ENCODE peak calls at places on chromosomes 16 and 17, in five cellular contexts. One of them, this sample, is unnamed. For H3K4me1, the result is how much of the 10 kb centered on the place peaks cover.

GRCh38 chr17:68403122-68403521 is 54.2 kb downstream of the WIPI1 start:
- DNase-seq in tibial nerve: no peak
- DNase-seq in transverse colon: no peak
- DNase-seq in K562: no peak
- DNase-seq in right lobe of liver: no peak
- DNase-seq in this sample: no peak

GRCh38 chr17:55845385-55845784 is 94.5 kb downstream of the PCTP start:
- DNase-seq in tibial nerve: peak
- DNase-seq in transverse colon: peak
- DNase-seq in K562: no peak
- DNase-seq in right lobe of liver: peak
- DNase-seq in this sample: peak

GRCh38 chr16:68645494-68646388 is 631 bp downstream of the CDH3 start:
- DNase-seq in tibial nerve: no peak
- DNase-seq in transverse colon: no peak
- DNase-seq in K562: no peak
- DNase-seq in right lobe of liver: no peak
- DNase-seq in this sample: peak

GRCh38 chr17:31907342-31907975 is 6.0 kb upstream of the UTP6 start:
- DNase-seq in tibial nerve: peak
- DNase-seq in transverse colon: peak
- DNase-seq in K562: no peak
- DNase-seq in right lobe of liver: no peak
- DNase-seq in this sample: peak

GRCh38 chr16:66473654-66474519 is 46.8 kb downstream of the BEAN1 start:
- DNase-seq in tibial nerve: no peak
- DNase-seq in transverse colon: no peak
- DNase-seq in K562: no peak
- DNase-seq in right lobe of liver: no peak
- DNase-seq in this sample: no peak

GRCh38 chr17:6163632-6164319 is 93.6 kb downstream of the WSCD1 start:
- DNase-seq in tibial nerve: no peak
- DNase-seq in transverse colon: no peak
- DNase-seq in K562: no peak
- DNase-seq in right lobe of liver: no peak
- DNase-seq in this sample: no peak

GRCh38 chr16:88977028-88977844 is at the start of gene CBFA2T3:
- DNase-seq in tibial nerve: peak
- DNase-seq in transverse colon: peak
- DNase-seq in K562: peak
- DNase-seq in right lobe of liver: peak
- DNase-seq in this sample: peak

GRCh38 chr16:861446-861845 is 60.9 kb upstream of the GNG13 start:
- DNase-seq in tibial nerve: no peak
- DNase-seq in transverse colon: no peak
- DNase-seq in K562: no peak
- DNase-seq in right lobe of liver: no peak
- DNase-seq in this sample: no peak

GRCh38 chr17:21291357-21291756 is 6.8 kb downstream of the MAP2K3 start:
- DNase-seq in tibial nerve: no peak
- DNase-seq in transverse colon: no peak
- DNase-seq in K562: no peak
- DNase-seq in right lobe of liver: no peak
- DNase-seq in this sample: no peak
- H3K4me1 ChIP-seq in tibial nerve: half or more
- H3K4me1 ChIP-seq in transverse colon: under half
- H3K4me1 ChIP-seq in K562: under half
- H3K4me1 ChIP-seq in right lobe of liver: under half
- H3K4me1 ChIP-seq in this sample: half or more

GRCh38 chr16:27838536-27839175 is 224.9 kb downstream of the GSG1L start:
- DNase-seq in tibial nerve: no peak
- DNase-seq in transverse colon: no peak
- DNase-seq in K562: no peak
- DNase-seq in right lobe of liver: no peak
- DNase-seq in this sample: no peak

GRCh38 chr16:27841911-27842310 is 221.6 kb downstream of the GSG1L start:
- DNase-seq in tibial nerve: no peak
- DNase-seq in transverse colon: no peak
- DNase-seq in K562: no peak
- DNase-seq in right lobe of liver: no peak
- DNase-seq in this sample: no peak

GRCh38 chr16:27841061-27841801 is 222.3 kb downstream of the GSG1L start:
- DNase-seq in tibial nerve: no peak
- DNase-seq in transverse colon: no peak
- DNase-seq in K562: no peak
- DNase-seq in right lobe of liver: no peak
- DNase-seq in this sample: no peak

GRCh38 chr16:27839419-27839818 is 224.1 kb downstream of the GSG1L start:
- DNase-seq in tibial nerve: no peak
- DNase-seq in transverse colon: no peak
- DNase-seq in K562: peak
- DNase-seq in right lobe of liver: no peak
- DNase-seq in this sample: no peak

GRCh38 chr16:27840311-27841060 is 223.0 kb downstream of the GSG1L start:
- DNase-seq in tibial nerve: no peak
- DNase-seq in transverse colon: no peak
- DNase-seq in K562: no peak
- DNase-seq in right lobe of liver: no peak
- DNase-seq in this sample: no peak
- TF ChIP-seq CTCF in tibial nerve: no peak
- TF ChIP-seq CTCF in transverse colon: no peak
- TF ChIP-seq CTCF in K562: no peak
- TF ChIP-seq CTCF in right lobe of liver: no peak
- TF ChIP-seq CTCF in this sample: no peak

GRCh38 chr17:1716076-1716911 is 6.1 kb upstream of the TLCD2 start:
- DNase-seq in tibial nerve: peak
- DNase-seq in transverse colon: peak
- DNase-seq in K562: peak
- DNase-seq in right lobe of liver: peak
- DNase-seq in this sample: peak

GRCh38 chr17:1715803-1716075 is 5.6 kb upstream of the TLCD2 start:
- DNase-seq in tibial nerve: no peak
- DNase-seq in transverse colon: no peak
- DNase-seq in K562: no peak
- DNase-seq in right lobe of liver: no peak
- DNase-seq in this sample: no peak

GRCh38 chr17:1718362-1719165 is 5.9 kb upstream of the WDR81 start:
- DNase-seq in tibial nerve: no peak
- DNase-seq in transverse colon: no peak
- DNase-seq in K562: no peak
- DNase-seq in right lobe of liver: no peak
- DNase-seq in this sample: no peak

GRCh38 chr17:1714980-1715802 is 5.0 kb upstream of the TLCD2 start:
- DNase-seq in tibial nerve: peak
- DNase-seq in transverse colon: peak
- DNase-seq in K562: peak
- DNase-seq in right lobe of liver: peak
- DNase-seq in this sample: peak

GRCh38 chr17:1716912-1717695 is 6.9 kb upstream of the TLCD2 start:
- DNase-seq in tibial nerve: peak
- DNase-seq in transverse colon: peak
- DNase-seq in K562: peak
- DNase-seq in right lobe of liver: peak
- DNase-seq in this sample: peak
- TF ChIP-seq POLR2A in tibial nerve: peak
- TF ChIP-seq POLR2A in transverse colon: peak
- TF ChIP-seq POLR2A in K562: peak
- TF ChIP-seq POLR2A in right lobe of liver: peak
- TF ChIP-seq POLR2A in this sample: peak

DNA sequence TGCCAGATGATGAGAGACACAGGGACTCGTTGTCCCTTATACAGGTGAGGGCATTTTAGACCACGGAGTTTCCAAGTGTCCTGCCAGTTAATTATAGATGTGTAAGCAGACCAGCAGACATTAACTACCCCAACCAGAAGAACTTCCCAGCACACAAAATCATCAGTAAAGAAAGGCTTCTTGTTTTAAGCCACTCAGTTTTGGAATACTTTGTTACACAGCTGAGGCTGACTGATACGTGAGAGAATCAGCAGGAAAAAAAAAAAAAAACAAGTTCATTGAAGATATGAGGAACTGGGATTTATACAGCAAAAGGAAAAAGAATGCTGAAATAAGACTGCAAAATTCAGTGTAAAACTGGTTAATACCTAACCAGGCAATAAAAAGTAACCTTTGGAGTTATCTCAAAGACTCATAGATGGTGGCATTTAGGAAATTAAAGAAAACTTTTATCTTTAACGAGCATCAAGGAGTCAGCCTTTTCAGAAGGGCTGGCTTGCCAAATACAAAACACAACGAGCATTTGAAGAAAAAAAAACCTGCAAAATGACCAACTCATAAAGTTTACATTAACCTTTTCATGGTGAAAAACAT is 28.1 kb downstream of the TMEM238L start:
- DNase-seq in tibial nerve: no peak
- DNase-seq in transverse colon: no peak
- DNase-seq in K562: no peak
- DNase-seq in right lobe of liver: no peak
- DNase-seq in this sample: no peak
- H3K4me1 ChIP-seq in tibial nerve: under half
- H3K4me1 ChIP-seq in transverse colon: under half
- H3K4me1 ChIP-seq in K562: under half
- H3K4me1 ChIP-seq in right lobe of liver: under half
- H3K4me1 ChIP-seq in this sample: under half

DNA sequence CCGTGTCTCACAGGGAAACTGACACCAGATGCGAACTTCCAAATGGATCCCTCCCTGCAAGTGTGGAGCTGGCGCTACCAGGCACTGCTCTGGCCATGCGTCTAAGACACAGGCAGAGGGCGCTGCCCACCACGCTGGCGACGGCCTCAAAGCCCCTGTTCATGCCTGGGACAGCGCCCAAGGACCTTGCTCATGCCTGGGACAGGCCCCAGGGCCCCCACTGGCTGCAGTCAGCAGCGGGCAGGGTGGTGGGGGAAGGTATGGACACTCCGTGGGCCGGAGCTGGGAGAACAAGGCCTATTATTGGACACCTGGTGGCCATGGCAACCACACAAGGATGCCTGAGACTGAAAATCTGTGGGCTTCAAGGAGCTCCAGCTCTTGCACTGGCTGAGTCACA is 8.8 kb downstream of the ZG16B start:
- DNase-seq in tibial nerve: no peak
- DNase-seq in transverse colon: peak
- DNase-seq in K562: peak
- DNase-seq in right lobe of liver: no peak
- DNase-seq in this sample: peak
- TF ChIP-seq CTCF in tibial nerve: peak
- TF ChIP-seq CTCF in transverse colon: peak
- TF ChIP-seq CTCF in K562: peak
- TF ChIP-seq CTCF in right lobe of liver: peak
- TF ChIP-seq CTCF in this sample: peak

DNA sequence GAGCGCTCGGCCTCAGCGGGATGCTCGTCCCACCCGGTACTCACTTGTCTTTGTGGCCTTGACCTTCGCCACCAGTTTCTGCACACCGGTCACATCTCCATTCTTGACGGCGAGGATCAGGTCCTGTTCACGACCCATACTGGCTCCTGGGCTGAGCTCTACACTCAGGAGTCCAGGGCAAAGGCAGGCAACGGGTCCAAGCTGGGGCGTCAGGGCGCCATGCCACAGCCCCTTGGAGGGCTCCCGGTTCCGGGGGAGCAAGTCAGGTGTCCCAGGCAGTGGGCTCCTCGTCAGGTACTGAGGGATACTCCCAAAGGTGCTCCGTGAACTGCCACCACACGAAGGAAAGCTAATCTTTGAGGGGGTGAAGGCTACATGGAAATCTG is 1.7 kb downstream of the CASKIN2 start:
- DNase-seq in tibial nerve: no peak
- DNase-seq in transverse colon: no peak
- DNase-seq in K562: no peak
- DNase-seq in right lobe of liver: peak
- DNase-seq in this sample: no peak
- TF ChIP-seq POLR2A in tibial nerve: no peak
- TF ChIP-seq POLR2A in transverse colon: no peak
- TF ChIP-seq POLR2A in K562: no peak
- TF ChIP-seq POLR2A in right lobe of liver: no peak
- TF ChIP-seq POLR2A in this sample: no peak

DNA sequence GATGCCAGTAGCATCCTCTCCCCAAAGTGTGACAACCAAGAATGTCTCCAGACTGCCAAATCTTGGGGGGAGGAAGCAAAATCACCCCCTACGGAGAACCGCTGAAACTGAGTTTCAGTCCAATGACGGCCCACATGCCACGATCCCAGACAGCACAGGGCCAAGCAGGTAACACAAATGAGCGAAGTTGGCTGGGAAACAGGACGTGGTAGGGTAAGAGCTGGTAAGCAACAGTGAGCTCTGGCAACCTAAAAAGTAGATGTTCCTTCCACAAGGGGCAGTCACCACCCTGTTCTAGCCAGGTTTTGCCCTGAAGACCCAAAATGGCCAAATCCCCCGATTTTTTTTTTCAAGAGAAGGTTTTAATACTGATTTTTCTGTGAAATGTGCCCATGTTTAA is 25.4 kb downstream of the ZFHX3 start:
- DNase-seq in tibial nerve: no peak
- DNase-seq in transverse colon: no peak
- DNase-seq in K562: no peak
- DNase-seq in right lobe of liver: no peak
- DNase-seq in this sample: no peak
- H3K4me1 ChIP-seq in tibial nerve: half or more
- H3K4me1 ChIP-seq in transverse colon: under half
- H3K4me1 ChIP-seq in K562: under half
- H3K4me1 ChIP-seq in right lobe of liver: under half
- H3K4me1 ChIP-seq in this sample: half or more

GRCh38 chr16:77603656-77604055 is 118.7 kb upstream of the NUDT7 start:
- DNase-seq in tibial nerve: no peak
- DNase-seq in transverse colon: no peak
- DNase-seq in K562: no peak
- DNase-seq in right lobe of liver: no peak
- DNase-seq in this sample: no peak

GRCh38 chr16:77596243-77596642 is 126.1 kb upstream of the NUDT7 start:
- DNase-seq in tibial nerve: no peak
- DNase-seq in transverse colon: no peak
- DNase-seq in K562: no peak
- DNase-seq in right lobe of liver: no peak
- DNase-seq in this sample: no peak

GRCh38 chr16:77594798-77595625 is 127.3 kb upstream of the NUDT7 start:
- DNase-seq in tibial nerve: no peak
- DNase-seq in transverse colon: no peak
- DNase-seq in K562: no peak
- DNase-seq in right lobe of liver: no peak
- DNase-seq in this sample: no peak

GRCh38 chr16:77600555-77600954 is 121.8 kb upstream of the NUDT7 start:
- DNase-seq in tibial nerve: no peak
- DNase-seq in transverse colon: no peak
- DNase-seq in K562: no peak
- DNase-seq in right lobe of liver: no peak
- DNase-seq in this sample: no peak

DNA sequence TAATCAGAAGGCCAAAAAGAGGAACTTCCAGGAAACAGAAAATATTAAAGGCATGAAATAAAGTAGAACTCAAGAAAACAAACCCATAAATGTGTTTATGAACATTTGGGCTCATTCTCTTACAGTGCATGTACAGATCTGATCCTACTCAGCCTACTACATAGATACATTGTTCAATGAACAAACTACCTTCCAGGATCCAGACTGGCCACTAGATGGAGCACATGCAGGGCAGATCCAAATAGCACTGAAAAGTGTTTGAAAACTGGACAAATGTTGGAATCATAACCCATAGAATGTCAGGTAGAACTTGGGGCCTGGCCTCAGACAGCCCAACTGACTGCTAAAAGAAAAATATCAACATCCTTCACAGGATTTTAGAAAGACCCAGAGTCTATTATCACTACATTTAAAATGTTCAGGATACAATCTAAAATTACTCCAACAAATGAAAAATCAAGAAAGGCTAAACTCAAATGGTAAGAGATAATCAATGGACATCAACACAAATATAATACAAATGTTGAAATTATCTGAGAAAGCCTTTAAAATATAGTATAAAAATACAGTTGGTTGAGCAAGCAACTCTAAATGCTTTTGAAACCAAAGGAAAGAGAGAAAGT is 122.4 kb upstream of the NUDT7 start:
- DNase-seq in tibial nerve: peak
- DNase-seq in transverse colon: peak
- DNase-seq in K562: peak
- DNase-seq in right lobe of liver: no peak
- DNase-seq in this sample: peak
- TF ChIP-seq CTCF in tibial nerve: peak
- TF ChIP-seq CTCF in transverse colon: peak
- TF ChIP-seq CTCF in K562: peak
- TF ChIP-seq CTCF in right lobe of liver: peak
- TF ChIP-seq CTCF in this sample: peak